ENCODE peak calls at places on chromosomes 12 and 14, in ten cellular contexts. I, E, L, K, O, J, Z, T, B and C are unnamed samples.

GRCh38 chr14:95311752-95312151 is 8.0 kb downstream of the CLMN start:
- DNase-seq in I (no peak), E (no peak), L (no peak), K (no peak), O (no peak), J (peak; percentile 19), Z (no peak), T (no peak), B (no peak), C (no peak)

GRCh38 chr14:92846162-92846897 is 52.2 kb downstream of the GOLGA5 start:
- DNase-seq in I (no peak), E (no peak), L (no peak), K (no peak), O (no peak), J (peak; percentile 82), Z (peak; percentile 39), T (no peak), B (no peak), C (no peak)

GRCh38 chr12:9064201-9064814 is 51.4 kb downstream of the A2M start:
- DNase-seq in I (peak; percentile 73), E (peak; percentile 44), L (peak; percentile 84), K (peak; percentile 92), O (no peak), J (peak; percentile 53), Z (peak; percentile 55), T (peak; percentile 74), B (peak; percentile 59), C (peak; percentile 38)

GRCh38 chr12:95465275-95465674 is 8.7 kb upstream of the METAP2 start:
- DNase-seq in I (no peak), E (no peak), L (no peak), K (peak; percentile 5), O (no peak), J (no peak), Z (no peak), T (no peak), B (no peak), C (no peak)

GRCh38 chr14:95619785-95620417 is 66.3 kb upstream of the TCL1B start:
- DNase-seq in I (no peak), E (no peak), L (no peak), K (no peak), O (no peak), J (no peak), Z (no peak), T (no peak), B (no peak), C (no peak)

GRCh38 chr14:102187044-102187443 is 47.3 kb downstream of the WDR20 start:
- DNase-seq in I (no peak), E (no peak), L (no peak), K (no peak), O (no peak), J (no peak), Z (peak; percentile 89), T (no peak), B (no peak), C (no peak)

GRCh38 chr12:131927110-131928079 is 1.7 kb upstream of the PUS1 start:
- DNase-seq in I (no peak), E (no peak), L (no peak), K (peak; percentile 75), O (no peak), J (no peak), Z (no peak), T (no peak), B (no peak), C (no peak)

GRCh38 chr12:52318241-52318990 is 2.8 kb downstream of the KRT83 start:
- DNase-seq in I (peak; percentile 13), E (no peak), L (no peak), K (peak; percentile 28), O (no peak), J (no peak), Z (no peak), T (no peak), B (no peak), C (no peak)

GRCh38 chr14:23640524-23641141 is 4.5 kb downstream of the DHRS2 start:
- DNase-seq in I (no peak), E (no peak), L (peak; percentile 6), K (peak; percentile 53), O (no peak), J (no peak), Z (peak; percentile 77), T (no peak), B (peak; percentile 27), C (no peak)

GRCh38 chr12:30694971-30695326 is 720 bp downstream of the IPO8 start:
- DNase-seq in I (peak; percentile 62), E (no peak), L (peak; percentile 67), K (peak; percentile 87), O (no peak), J (peak; percentile 27), Z (peak; percentile 53), T (peak; percentile 8), B (peak; percentile 24), C (no peak)

GRCh38 chr14:70320294-70320693 is 39.2 kb downstream of the COX16 start:
- DNase-seq in I (no peak), E (no peak), L (no peak), K (no peak), O (no peak), J (no peak), Z (no peak), T (no peak), B (no peak), C (no peak)